ENCODE peak calls at places on chromosome 11, in nine cellular contexts. R is AG04450; X is uterus; H is naive thymus-derived CD4-positive, alpha-beta T cell; L is mesendoderm; U is psoas muscle; T is RWPE1; E is colonic mucosa; V is fibroblast of lung. O is an unnamed sample.

GRCh38 chr11:970319-970871 is 44.7 kb downstream of the AP2A2 start:
- DNase-seq in X (no peak), T (no peak), U (no peak), L (no peak), H (peak), R (no peak), V (no peak), E (no peak), O (no peak)

GRCh38 chr11:117884994-117885393 is 8.5 kb upstream of the FXYD6 start:
- DNase-seq in H (no peak), U (no peak), X (peak), T (no peak), E (no peak), R (peak), L (no peak), V (peak), O (no peak)

GRCh38 chr11:7869467-7869866 is 61.6 kb downstream of the OR10A6 start:
- DNase-seq in H (no peak), E (no peak), V (peak), U (no peak), L (no peak), T (no peak), R (no peak), X (no peak), O (no peak)

GRCh38 chr11:109247071-109247470 is 174.9 kb upstream of the C11orf87 start:
- DNase-seq in R (no peak), L (no peak), T (peak), U (no peak), X (no peak), V (no peak), E (no peak), H (no peak), O (no peak)

GRCh38 chr11:34899633-34900016 is 16.6 kb downstream of the APIP start:
- DNase-seq in R (no peak), X (no peak), L (peak), T (no peak), U (no peak), V (no peak), H (no peak), E (no peak), O (no peak)

GRCh38 chr11:28491431-28491830 is 383.2 kb downstream of the METTL15 start:
- DNase-seq in T (no peak), L (no peak), R (no peak), V (peak), X (no peak), E (no peak), H (no peak), U (no peak), O (no peak)

GRCh38 chr11:44633641-44634040 is 68.2 kb downstream of the CD82 start:
- DNase-seq in X (no peak), H (no peak), T (no peak), L (peak), E (no peak), U (no peak), R (no peak), V (no peak), O (no peak)

GRCh38 chr11:112625816-112626215 is 335.4 kb upstream of the NCAM1 start:
- DNase-seq in R (no peak), X (no peak), E (no peak), H (no peak), L (no peak), U (no peak), T (peak), V (no peak), O (no peak)

GRCh38 chr11:122976734-122977454 is 4.7 kb downstream of the BSX start:
- DNase-seq in E (no peak), H (no peak), T (no peak), V (no peak), U (no peak), X (no peak), L (peak), R (no peak), O (no peak)

GRCh38 chr11:20276661-20277000 is 86.9 kb upstream of the HTATIP2 start:
- DNase-seq in H (no peak), X (no peak), R (no peak), T (no peak), L (peak), V (no peak), U (no peak), E (no peak), O (no peak)

GRCh38 chr11:44628730-44629361 is 63.4 kb downstream of the CD82 start:
- DNase-seq in H (no peak), T (no peak), X (no peak), V (no peak), R (no peak), U (no peak), L (no peak), E (no peak), O (no peak)

GRCh38 chr11:121464352-121464946 is 11.7 kb upstream of the SORL1-AS1 start:
- DNase-seq in T (peak), X (peak), H (peak), E (no peak), L (peak), R (peak), V (peak), U (peak), O (peak)

GRCh38 chr11:23263466-23263865 is 403.2 kb upstream of the CCDC179 start:
- DNase-seq in X (no peak), H (no peak), R (no peak), V (no peak), T (no peak), U (no peak), E (no peak), L (no peak), O (no peak)

GRCh38 chr11:96465537-96465936 is 75.7 kb downstream of the JRKL start:
- DNase-seq in L (no peak), E (no peak), H (no peak), U (no peak), X (no peak), R (no peak), T (no peak), V (no peak), O (no peak)

GRCh38 chr11:85755285-85755684 is 55.7 kb downstream of the SYTL2 start:
- DNase-seq in H (peak), V (no peak), U (no peak), L (no peak), E (no peak), T (no peak), R (no peak), X (no peak), O (no peak)

GRCh38 chr11:17684550-17684949 is 34.8 kb upstream of the MYOD1 start:
- DNase-seq in U (no peak), R (no peak), V (no peak), E (no peak), X (no peak), H (no peak), T (no peak), L (no peak), O (no peak)

GRCh38 chr11:23112987-23113886 is 253.0 kb upstream of the CCDC179 start:
- DNase-seq in H (no peak), X (no peak), R (no peak), T (peak), V (peak), U (no peak), L (peak), E (peak), O (peak)

GRCh38 chr11:94518300-94518699 is 6.0 kb downstream of the C11orf97 start:
- DNase-seq in T (no peak), U (no peak), E (no peak), H (no peak), R (no peak), V (no peak), L (no peak), X (no peak), O (no peak)

GRCh38 chr11:94519478-94520084 is 7.3 kb downstream of the C11orf97 start:
- DNase-seq in R (no peak), V (peak), X (no peak), H (no peak), T (peak), L (no peak), E (no peak), U (no peak), O (no peak)

GRCh38 chr11:94525933-94526332 is 13.7 kb downstream of the C11orf97 start:
- DNase-seq in E (peak), L (no peak), T (no peak), X (peak), R (no peak), V (peak), H (no peak), U (peak), O (no peak)

GRCh38 chr11:94524293-94524692 is 12.0 kb downstream of the C11orf97 start:
- DNase-seq in L (no peak), X (no peak), E (no peak), H (no peak), V (no peak), T (no peak), R (no peak), U (no peak), O (no peak)

DNA sequence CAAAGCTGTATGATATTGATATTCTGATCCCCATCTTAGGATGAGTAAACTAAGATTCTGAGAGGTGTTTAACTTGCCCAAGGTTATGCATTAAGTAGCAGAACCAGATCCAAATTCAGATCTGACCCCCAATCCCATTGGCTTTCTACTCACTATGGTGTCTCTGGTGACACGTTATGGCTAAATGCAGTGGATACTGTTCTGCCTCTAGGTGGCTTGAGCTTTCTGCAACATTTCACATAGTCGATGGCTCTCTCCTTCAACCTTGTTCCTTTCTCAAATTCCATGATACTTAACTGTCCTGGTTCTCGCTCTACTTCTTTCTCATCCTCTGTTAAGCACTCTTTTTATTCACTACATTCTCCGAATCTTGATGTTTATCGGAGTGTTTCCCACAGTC is 9.4 kb downstream of the C11orf97 start:
- DNase-seq in V (peak), E (no peak), H (no peak), X (no peak), T (no peak), U (no peak), R (no peak), L (peak), O (no peak)
- H3K27ac ChIP-seq in V (no peak), E (no peak), H (no peak), X (no peak), T (no peak), U (no peak), R (no peak), L (no peak), O (no peak)

GRCh38 chr11:65382804-65383368 is 440 bp upstream of the SLC25A45 start:
- DNase-seq in U (peak), X (no peak), L (no peak), V (no peak), H (no peak), R (no peak), T (peak), E (peak), O (peak)

GRCh38 chr11:65382036-65382803 is at the start of gene SLC25A45:
- DNase-seq in H (peak), T (peak), X (peak), V (peak), L (peak), E (peak), R (peak), U (peak), O (peak)

GRCh38 chr11:65379698-65380459 is 2.6 kb downstream of the SLC25A45 start:
- DNase-seq in L (no peak), U (no peak), H (no peak), E (no peak), R (no peak), V (no peak), T (no peak), X (no peak), O (no peak)

GRCh38 chr11:65380460-65381126 is 1.9 kb downstream of the SLC25A45 start:
- DNase-seq in H (no peak), L (no peak), V (no peak), T (no peak), U (no peak), X (no peak), E (peak), R (no peak), O (no peak)

GRCh38 chr11:65381721-65382035 is 768 bp downstream of the SLC25A45 start:
- DNase-seq in L (peak), X (no peak), E (no peak), V (peak), R (no peak), T (peak), U (no peak), H (no peak), O (no peak)
- H3K27ac ChIP-seq in L (peak), X (peak), E (peak), V (peak), R (peak), T (peak), U (peak), H (peak), O (peak)

GRCh38 chr11:3605721-3606324 is 36.0 kb downstream of the ART5 start:
- DNase-seq in E (no peak), H (no peak), X (no peak), R (no peak), L (no peak), U (no peak), V (no peak), T (no peak), O (peak)
- H3K27ac ChIP-seq in E (no peak), H (no peak), X (no peak), R (no peak), L (no peak), U (no peak), V (no peak), T (no peak), O (no peak)

GRCh38 chr11:106021967-106022794 is at the start of gene MSANTD4:
- DNase-seq in U (peak), E (peak), V (peak), H (peak), R (peak), X (peak), T (peak), L (peak), O (peak)
- H3K27ac ChIP-seq in U (peak), E (peak), V (peak), H (peak), R (no peak), X (peak), T (peak), L (no peak), O (peak)

DNA sequence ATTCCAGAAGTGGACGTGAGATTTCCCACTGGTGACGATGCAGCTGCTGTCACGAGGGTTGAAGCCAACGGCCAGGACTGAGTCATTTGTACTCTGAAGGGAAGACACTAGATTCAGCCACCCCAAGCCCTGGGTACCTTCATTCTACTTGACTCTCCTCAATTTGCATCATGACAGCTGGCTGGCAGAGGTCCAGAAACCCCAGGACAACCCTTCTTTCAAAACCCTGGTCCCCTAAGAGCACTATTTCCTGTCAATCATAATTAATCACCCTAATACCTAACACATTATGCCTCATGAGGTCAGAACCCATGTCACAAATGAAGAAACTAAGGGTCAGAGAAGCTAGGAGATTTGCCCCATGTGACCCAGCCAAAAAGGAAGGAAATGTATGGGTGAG is 4.8 kb downstream of the EML3 start:
- DNase-seq in V (no peak), T (no peak), E (no peak), X (no peak), H (no peak), L (no peak), R (no peak), U (peak), O (no peak)
- H3K27ac ChIP-seq in V (no peak), T (peak), E (no peak), X (no peak), H (no peak), L (no peak), R (no peak), U (no peak), O (no peak)

GRCh38 chr11:78800756-78801155 is 226.1 kb upstream of the NARS2 start:
- DNase-seq in R (no peak), H (no peak), X (no peak), L (no peak), V (peak), U (no peak), E (no peak), T (no peak), O (no peak)
- H3K27ac ChIP-seq in R (peak), H (no peak), X (no peak), L (no peak), V (peak), U (peak), E (no peak), T (no peak), O (no peak)

GRCh38 chr11:9285850-9286587 is 20.9 kb upstream of the DENND5A start:
- DNase-seq in X (no peak), V (no peak), E (no peak), R (no peak), T (no peak), H (no peak), U (no peak), L (no peak), O (no peak)
- H3K27ac ChIP-seq in X (no peak), V (no peak), E (no peak), R (no peak), T (no peak), H (no peak), U (no peak), L (no peak), O (no peak)